ENCODE peak calls at places on chromosome 16, in five cellular contexts. A is IMR-90, T is stomach, W is OCI-LY7, Q is GM23248. J is an unnamed sample. For H3K4me1, the result is how much of the 10 kb centered on the place peaks cover.

GRCh38 chr16:75116081-75116910 is at the start of gene LDHD:
- DNase-seq in A (no peak), T (peak), W (no peak), Q (peak), J (peak)

GRCh38 chr16:87295259-87295658 is 21.9 kb downstream of the C16orf95 start:
- DNase-seq in A (no peak), T (no peak), W (peak), Q (no peak), J (no peak)

GRCh38 chr16:11076259-11077018 is 132.1 kb downstream of the CLEC16A start:
- DNase-seq in A (peak), T (no peak), W (no peak), Q (no peak), J (no peak)

GRCh38 chr16:68364601-68364998 is 53.8 kb downstream of the PRMT7 start:
- DNase-seq in A (peak), T (no peak), W (no peak), Q (peak), J (no peak)

GRCh38 chr16:9053006-9053601 is 38.3 kb upstream of the HAPSTR1 start:
- DNase-seq in A (peak), T (peak), W (peak), Q (peak), J (no peak)

GRCh38 chr16:82241469-82242052 is 71.5 kb upstream of the MPHOSPH6 start:
- DNase-seq in A (no peak), T (no peak), W (no peak), Q (no peak), J (no peak)

GRCh38 chr16:79717324-79717848 is 116.8 kb upstream of the MAF start:
- DNase-seq in A (no peak), T (no peak), W (no peak), Q (no peak), J (no peak)

GRCh38 chr16:55625843-55626242 is 29.9 kb upstream of the SLC6A2 start:
- DNase-seq in A (no peak), T (no peak), W (no peak), Q (no peak), J (no peak)

GRCh38 chr16:88914750-88915368 is 48.4 kb upstream of the PABPN1L start:
- DNase-seq in A (peak), T (no peak), W (no peak), Q (peak), J (no peak)

GRCh38 chr16:28863929-28864886 is 565 bp downstream of the SH2B1 start:
- DNase-seq in A (peak), T (no peak), W (no peak), Q (peak), J (no peak)

GRCh38 chr16:1420111-1420539 is 422 bp downstream of the UQCC4 start:
- DNase-seq in A (no peak), T (no peak), W (no peak), Q (peak), J (no peak)

GRCh38 chr16:81621496-81621895 is 157.6 kb upstream of the PLCG2 start:
- DNase-seq in A (no peak), T (no peak), W (no peak), Q (no peak), J (no peak)

GRCh38 chr16:89442990-89443726 is 47.2 kb downstream of the ANKRD11 start:
- DNase-seq in A (peak), T (peak), W (no peak), Q (peak), J (peak)

GRCh38 chr16:11476676-11477075 is 110.0 kb downstream of the LITAF start:
- DNase-seq in A (no peak), T (no peak), W (no peak), Q (no peak), J (no peak)

GRCh38 chr16:89004209-89004831 is 27.3 kb upstream of the CBFA2T3 start:
- DNase-seq in A (no peak), T (no peak), W (no peak), Q (peak), J (no peak)

GRCh38 chr16:52068447-52069074 is 478.4 kb downstream of the TOX3 start:
- DNase-seq in A (peak), T (peak), W (no peak), Q (peak), J (no peak)

GRCh38 chr16:47574091-47575054 is 113.2 kb downstream of the PHKB start:
- DNase-seq in A (peak), T (no peak), W (peak), Q (peak), J (no peak)

GRCh38 chr16:58937661-58938060 is 203.5 kb upstream of the GOT2 start:
- DNase-seq in A (no peak), T (no peak), W (peak), Q (no peak), J (no peak)

GRCh38 chr16:3578610-3579551 is 1.7 kb upstream of the NLRC3 start:
- DNase-seq in A (no peak), T (peak), W (peak), Q (no peak), J (peak)

GRCh38 chr16:28932339-28933141 is 769 bp downstream of the CD19 start:
- DNase-seq in A (no peak), T (no peak), W (peak), Q (no peak), J (no peak)

GRCh38 chr16:81127051-81127450 is 30.9 kb upstream of the GCSH start:
- DNase-seq in A (peak), T (no peak), W (no peak), Q (peak), J (no peak)

GRCh38 chr16:88430524-88431446 is 22.3 kb upstream of the ZFPM1 start:
- DNase-seq in A (no peak), T (no peak), W (no peak), Q (peak), J (no peak)

GRCh38 chr16:68033101-68033500 is 10.0 kb downstream of the DUS2 start:
- DNase-seq in A (no peak), T (no peak), W (no peak), Q (no peak), J (no peak)

GRCh38 chr16:87291944-87292343 is 25.2 kb downstream of the C16orf95 start:
- DNase-seq in A (no peak), T (no peak), W (no peak), Q (no peak), J (no peak)

GRCh38 chr16:89453662-89454321 is 36.6 kb downstream of the ANKRD11 start:
- DNase-seq in A (no peak), T (peak), W (no peak), Q (peak), J (no peak)

GRCh38 chr16:27446721-27447120 is 44.7 kb downstream of the IL21R start:
- DNase-seq in A (no peak), T (no peak), W (no peak), Q (no peak), J (no peak)

GRCh38 chr16:67311607-67312449 is 14.7 kb downstream of the KCTD19 start:
- DNase-seq in A (peak), T (no peak), W (no peak), Q (peak), J (no peak)

GRCh38 chr16:3131755-3132377 is 3.0 kb upstream of the ZNF213 start:
- DNase-seq in A (peak), T (peak), W (peak), Q (peak), J (peak)

GRCh38 chr16:21602785-21603184 is 3.4 kb downstream of the METTL9 start:
- DNase-seq in A (no peak), T (no peak), W (no peak), Q (no peak), J (no peak)
- H3K4me1 ChIP-seq in A (under half), T (half or more), W (under half), Q (half or more), J (under half)

GRCh38 chr16:24583494-24583893 is 44.1 kb downstream of the RBBP6 start:
- DNase-seq in A (no peak), T (no peak), W (no peak), Q (no peak), J (no peak)
- H3K4me1 ChIP-seq in A (under half), T (under half), W (under half), Q (under half), J (under half)

GRCh38 chr16:84926462-84926861 is 84.9 kb downstream of the ZDHHC7 start:
- DNase-seq in A (no peak), T (no peak), W (no peak), Q (no peak), J (no peak)
- H3K4me1 ChIP-seq in A (under half), T (half or more), W (under half), Q (under half), J (under half)

GRCh38 chr16:84843149-84844048 is 23.6 kb downstream of the CRISPLD2 start:
- DNase-seq in A (no peak), T (no peak), W (no peak), Q (no peak), J (peak)

GRCh38 chr16:84845496-84846002 is 25.8 kb downstream of the CRISPLD2 start:
- DNase-seq in A (no peak), T (no peak), W (no peak), Q (no peak), J (peak)

GRCh38 chr16:84844561-84845495 is 25.0 kb downstream of the CRISPLD2 start:
- DNase-seq in A (no peak), T (no peak), W (no peak), Q (no peak), J (no peak)

GRCh38 chr16:84842516-84843148 is 22.8 kb downstream of the CRISPLD2 start:
- DNase-seq in A (no peak), T (no peak), W (no peak), Q (no peak), J (peak)

DNA sequence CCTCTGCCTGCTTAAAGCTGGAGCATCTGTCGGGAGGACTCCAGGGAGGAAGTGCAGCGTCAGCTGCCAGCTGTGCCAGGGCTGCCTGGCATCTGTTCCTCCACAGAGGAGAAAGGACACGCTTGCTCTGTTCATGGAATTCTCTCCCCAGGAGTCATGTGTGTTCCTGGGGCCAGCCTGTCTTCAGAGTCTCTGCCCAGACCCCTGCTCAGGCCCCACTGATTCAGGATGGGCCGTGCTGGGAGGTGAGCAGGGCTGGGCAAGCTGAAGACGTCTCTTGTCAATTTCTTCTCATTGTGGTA is 24.2 kb downstream of the CRISPLD2 start:
- DNase-seq in A (no peak), T (no peak), W (no peak), Q (no peak), J (no peak)
- H3K4me1 ChIP-seq in A (under half), T (under half), W (under half), Q (under half), J (under half)